ENCODE peak calls at places on chromosomes 6 and 20, in six cellular contexts. One of them, this sample, is unnamed.

GRCh38 chr20:50710492-50711063 is 19.2 kb upstream of the RIPOR3 start:
- DNase-seq in SK-N-MC: no peak
- DNase-seq in mesendoderm: no peak
- DNase-seq in neuronal stem cell: no peak
- DNase-seq in GM12878: no peak
- DNase-seq in mesenchymal stem cell: peak; percentile 39
- DNase-seq in this sample: no peak

GRCh38 chr6:136738178-136739057 is 53.9 kb downstream of the MAP3K5 start:
- DNase-seq in SK-N-MC: no peak
- DNase-seq in mesendoderm: no peak
- DNase-seq in neuronal stem cell: no peak
- DNase-seq in GM12878: no peak
- DNase-seq in mesenchymal stem cell: peak; percentile 45
- DNase-seq in this sample: no peak

GRCh38 chr6:123415844-123416468 is 220.8 kb downstream of the TRDN start:
- DNase-seq in SK-N-MC: peak; percentile 91
- DNase-seq in mesendoderm: peak; percentile 69
- DNase-seq in neuronal stem cell: peak; percentile 47
- DNase-seq in GM12878: no peak
- DNase-seq in mesenchymal stem cell: peak; percentile 63
- DNase-seq in this sample: peak; percentile 23

GRCh38 chr6:122789078-122789861 is at the start of gene SMPDL3A:
- DNase-seq in SK-N-MC: no peak
- DNase-seq in mesendoderm: peak; percentile 88
- DNase-seq in neuronal stem cell: peak; percentile 73
- DNase-seq in GM12878: no peak
- DNase-seq in mesenchymal stem cell: peak; percentile 92
- DNase-seq in this sample: peak; percentile 74

GRCh38 chr6:163835772-163836171 is 421.3 kb downstream of the QKI start:
- DNase-seq in SK-N-MC: no peak
- DNase-seq in mesendoderm: no peak
- DNase-seq in neuronal stem cell: no peak
- DNase-seq in GM12878: no peak
- DNase-seq in mesenchymal stem cell: no peak
- DNase-seq in this sample: no peak

GRCh38 chr20:25195014-25195961 is at the start of gene ENTPD6:
- DNase-seq in SK-N-MC: peak; percentile 16
- DNase-seq in mesendoderm: peak; percentile 82
- DNase-seq in neuronal stem cell: peak; percentile 86
- DNase-seq in GM12878: peak; percentile 63
- DNase-seq in mesenchymal stem cell: peak; percentile 87
- DNase-seq in this sample: peak; percentile 80

GRCh38 chr20:38127920-38128528 is 37.0 kb downstream of the TGM2 start:
- DNase-seq in SK-N-MC: no peak
- DNase-seq in mesendoderm: no peak
- DNase-seq in neuronal stem cell: no peak
- DNase-seq in GM12878: no peak
- DNase-seq in mesenchymal stem cell: no peak
- DNase-seq in this sample: no peak

GRCh38 chr6:131519670-131520436 is 53.2 kb upstream of the ARG1 start:
- DNase-seq in SK-N-MC: peak; percentile 59
- DNase-seq in mesendoderm: peak; percentile 87
- DNase-seq in neuronal stem cell: no peak
- DNase-seq in GM12878: no peak
- DNase-seq in mesenchymal stem cell: peak; percentile 46
- DNase-seq in this sample: peak; percentile 29

GRCh38 chr20:48578397-48579098 is 249.3 kb downstream of the PREX1 start:
- DNase-seq in SK-N-MC: no peak
- DNase-seq in mesendoderm: peak; percentile 56
- DNase-seq in neuronal stem cell: no peak
- DNase-seq in GM12878: no peak
- DNase-seq in mesenchymal stem cell: no peak
- DNase-seq in this sample: no peak

GRCh38 chr6:34233867-34234266 is 2.8 kb upstream of the HMGA1 start:
- DNase-seq in SK-N-MC: no peak
- DNase-seq in mesendoderm: no peak
- DNase-seq in neuronal stem cell: no peak
- DNase-seq in GM12878: no peak
- DNase-seq in mesenchymal stem cell: no peak
- DNase-seq in this sample: no peak

GRCh38 chr6:34232901-34233300 is 3.8 kb upstream of the HMGA1 start:
- DNase-seq in SK-N-MC: no peak
- DNase-seq in mesendoderm: no peak
- DNase-seq in neuronal stem cell: no peak
- DNase-seq in GM12878: no peak
- DNase-seq in mesenchymal stem cell: no peak
- DNase-seq in this sample: no peak

GRCh38 chr6:34236423-34237315 is at the start of gene HMGA1:
- DNase-seq in SK-N-MC: peak; percentile 26
- DNase-seq in mesendoderm: peak; percentile 96
- DNase-seq in neuronal stem cell: peak; percentile 91
- DNase-seq in GM12878: peak; percentile 51
- DNase-seq in mesenchymal stem cell: peak; percentile 91
- DNase-seq in this sample: peak; percentile 77

GRCh38 chr6:34235605-34236422 is 859 bp upstream of the HMGA1 start:
- DNase-seq in SK-N-MC: no peak
- DNase-seq in mesendoderm: peak; percentile 90
- DNase-seq in neuronal stem cell: peak; percentile 67
- DNase-seq in GM12878: no peak
- DNase-seq in mesenchymal stem cell: peak; percentile 89
- DNase-seq in this sample: no peak

DNA sequence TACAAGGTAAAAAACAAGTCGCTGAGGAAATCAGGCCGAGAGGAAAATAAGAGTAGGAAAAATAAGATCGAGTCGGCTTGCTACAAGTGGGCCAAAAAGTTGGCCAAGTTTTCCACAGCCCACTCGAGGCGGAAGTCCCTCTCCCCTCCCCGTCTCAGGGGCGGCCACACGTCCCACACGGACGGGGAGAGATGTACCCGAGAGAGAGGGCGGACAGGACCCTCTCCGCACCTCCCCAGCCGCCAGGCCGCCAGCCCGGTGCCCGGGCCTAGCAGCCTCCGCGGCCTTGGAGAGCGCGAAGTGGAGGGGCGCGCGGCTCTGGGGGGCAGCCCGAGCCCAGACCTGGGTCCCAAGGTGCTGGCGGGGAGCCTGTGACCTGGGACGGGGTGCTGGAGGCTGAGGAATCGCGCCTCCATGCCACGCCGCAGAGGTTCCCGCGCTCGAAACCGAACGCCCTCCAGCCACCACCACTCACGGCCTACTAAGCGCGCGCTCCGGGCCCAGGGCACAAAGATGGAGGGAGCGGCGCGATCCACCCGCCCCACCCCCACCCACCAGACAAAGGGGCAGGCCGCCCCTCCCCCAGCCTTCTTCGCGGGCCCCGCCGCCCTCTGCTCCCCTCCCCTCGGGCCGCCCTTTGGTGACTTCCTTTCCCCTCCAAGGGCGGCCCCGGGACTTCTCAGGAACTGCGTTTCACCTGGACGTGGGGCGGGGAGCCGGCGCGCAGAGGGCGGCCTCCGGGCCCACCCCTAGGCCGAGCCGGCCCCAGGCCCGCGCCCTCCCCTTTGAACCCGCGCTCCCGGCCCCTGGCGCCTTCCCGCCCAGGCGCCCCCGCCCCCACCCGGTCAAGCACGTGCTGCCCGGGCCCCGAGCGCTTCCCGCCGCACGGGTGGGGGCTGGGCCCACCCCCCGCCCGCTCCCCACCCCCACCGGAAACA is 1.7 kb upstream of the HMGA1 start:
- DNase-seq in SK-N-MC: no peak
- DNase-seq in mesendoderm: peak; percentile 99
- DNase-seq in neuronal stem cell: peak; percentile 94
- DNase-seq in GM12878: no peak
- DNase-seq in mesenchymal stem cell: no peak
- DNase-seq in this sample: no peak
- H3K9ac ChIP-seq in SK-N-MC: no peak overlapping the region
- H3K9ac ChIP-seq in mesendoderm: peak overlapping the region; percentile 95
- H3K9ac ChIP-seq in neuronal stem cell: peak overlapping the region; percentile 95
- H3K9ac ChIP-seq in GM12878: peak overlapping the region; percentile 85
- H3K9ac ChIP-seq in mesenchymal stem cell: no peak overlapping the region
- H3K9ac ChIP-seq in this sample: no peak overlapping the region

GRCh38 chr6:135053433-135053832 is 1.2 kb downstream of the HBS1L start:
- DNase-seq in SK-N-MC: no peak
- DNase-seq in mesendoderm: no peak
- DNase-seq in neuronal stem cell: no peak
- DNase-seq in GM12878: no peak
- DNase-seq in mesenchymal stem cell: no peak
- DNase-seq in this sample: no peak
- H3K9ac ChIP-seq in SK-N-MC: peak overlapping the region; percentile 99
- H3K9ac ChIP-seq in mesendoderm: peak overlapping the region; percentile 40
- H3K9ac ChIP-seq in neuronal stem cell: no peak overlapping the region
- H3K9ac ChIP-seq in GM12878: no peak overlapping the region
- H3K9ac ChIP-seq in mesenchymal stem cell: peak overlapping the region; percentile 98
- H3K9ac ChIP-seq in this sample: peak overlapping the region; percentile 97

DNA sequence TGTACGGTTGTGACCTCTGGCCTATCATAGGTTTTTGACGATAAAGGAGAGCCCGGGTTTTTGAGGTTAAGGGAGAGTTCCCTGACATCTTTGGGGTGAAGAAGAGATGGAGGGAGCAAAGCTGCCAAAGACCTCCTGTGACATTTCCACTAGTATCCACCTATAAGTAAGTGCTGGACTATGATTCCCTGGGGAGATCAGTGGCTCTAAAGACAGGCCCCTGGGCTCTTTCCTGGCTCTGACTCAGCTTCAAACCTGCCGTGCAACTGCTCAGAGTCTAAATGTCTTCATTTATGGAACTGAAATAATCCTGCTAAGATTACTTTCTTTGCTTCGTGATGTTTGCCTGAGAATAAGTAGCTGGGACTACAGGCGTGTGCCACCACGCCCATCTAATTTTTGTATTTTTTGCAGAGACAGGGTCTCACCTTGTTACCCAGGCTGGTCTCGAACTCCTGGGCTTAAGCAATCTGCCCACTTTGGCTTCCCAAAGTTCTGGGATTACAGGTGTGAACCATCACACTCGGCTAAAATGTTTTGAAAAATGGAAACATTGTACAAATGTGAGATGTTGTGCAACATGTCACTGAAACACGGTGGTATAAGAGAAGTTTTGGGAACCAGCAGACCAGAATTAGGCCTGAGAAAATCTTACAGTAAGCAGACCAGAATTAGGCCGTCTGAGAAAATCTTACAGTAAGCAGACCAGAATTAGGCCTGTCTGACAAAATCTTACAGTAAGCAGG is 1.2 kb upstream of the PAQR8 start:
- DNase-seq in SK-N-MC: no peak
- DNase-seq in mesendoderm: no peak
- DNase-seq in neuronal stem cell: no peak
- DNase-seq in GM12878: no peak
- DNase-seq in mesenchymal stem cell: peak; percentile 50
- DNase-seq in this sample: no peak
- H3K9ac ChIP-seq in SK-N-MC: no peak overlapping the region
- H3K9ac ChIP-seq in mesendoderm: no peak overlapping the region
- H3K9ac ChIP-seq in neuronal stem cell: no peak overlapping the region
- H3K9ac ChIP-seq in GM12878: no peak overlapping the region
- H3K9ac ChIP-seq in mesenchymal stem cell: peak overlapping the region; percentile 87
- H3K9ac ChIP-seq in this sample: no peak overlapping the region

GRCh38 chr6:110414669-110415296 is 592 bp downstream of the DDO start:
- DNase-seq in SK-N-MC: no peak
- DNase-seq in mesendoderm: no peak
- DNase-seq in neuronal stem cell: no peak
- DNase-seq in GM12878: no peak
- DNase-seq in mesenchymal stem cell: no peak
- DNase-seq in this sample: no peak
- H3K9ac ChIP-seq in SK-N-MC: no peak overlapping the region
- H3K9ac ChIP-seq in mesendoderm: no peak overlapping the region
- H3K9ac ChIP-seq in neuronal stem cell: no peak overlapping the region
- H3K9ac ChIP-seq in GM12878: no peak overlapping the region
- H3K9ac ChIP-seq in mesenchymal stem cell: peak overlapping the region; percentile 73
- H3K9ac ChIP-seq in this sample: no peak overlapping the region

GRCh38 chr6:11918739-11919605 is 93.1 kb upstream of the HIVEP1 start:
- DNase-seq in SK-N-MC: no peak
- DNase-seq in mesendoderm: no peak
- DNase-seq in neuronal stem cell: no peak
- DNase-seq in GM12878: no peak
- DNase-seq in mesenchymal stem cell: no peak
- DNase-seq in this sample: no peak

GRCh38 chr6:11919771-11920440 is 92.2 kb upstream of the HIVEP1 start:
- DNase-seq in SK-N-MC: no peak
- DNase-seq in mesendoderm: no peak
- DNase-seq in neuronal stem cell: no peak
- DNase-seq in GM12878: no peak
- DNase-seq in mesenchymal stem cell: peak; percentile 20
- DNase-seq in this sample: no peak

GRCh38 chr6:11921017-11921438 is 91.1 kb upstream of the HIVEP1 start:
- DNase-seq in SK-N-MC: no peak
- DNase-seq in mesendoderm: peak; percentile 86
- DNase-seq in neuronal stem cell: no peak
- DNase-seq in GM12878: no peak
- DNase-seq in mesenchymal stem cell: peak; percentile 96
- DNase-seq in this sample: peak; percentile 90

GRCh38 chr6:11920566-11920965 is 91.5 kb upstream of the HIVEP1 start:
- DNase-seq in SK-N-MC: no peak
- DNase-seq in mesendoderm: no peak
- DNase-seq in neuronal stem cell: no peak
- DNase-seq in GM12878: no peak
- DNase-seq in mesenchymal stem cell: no peak
- DNase-seq in this sample: no peak

DNA sequence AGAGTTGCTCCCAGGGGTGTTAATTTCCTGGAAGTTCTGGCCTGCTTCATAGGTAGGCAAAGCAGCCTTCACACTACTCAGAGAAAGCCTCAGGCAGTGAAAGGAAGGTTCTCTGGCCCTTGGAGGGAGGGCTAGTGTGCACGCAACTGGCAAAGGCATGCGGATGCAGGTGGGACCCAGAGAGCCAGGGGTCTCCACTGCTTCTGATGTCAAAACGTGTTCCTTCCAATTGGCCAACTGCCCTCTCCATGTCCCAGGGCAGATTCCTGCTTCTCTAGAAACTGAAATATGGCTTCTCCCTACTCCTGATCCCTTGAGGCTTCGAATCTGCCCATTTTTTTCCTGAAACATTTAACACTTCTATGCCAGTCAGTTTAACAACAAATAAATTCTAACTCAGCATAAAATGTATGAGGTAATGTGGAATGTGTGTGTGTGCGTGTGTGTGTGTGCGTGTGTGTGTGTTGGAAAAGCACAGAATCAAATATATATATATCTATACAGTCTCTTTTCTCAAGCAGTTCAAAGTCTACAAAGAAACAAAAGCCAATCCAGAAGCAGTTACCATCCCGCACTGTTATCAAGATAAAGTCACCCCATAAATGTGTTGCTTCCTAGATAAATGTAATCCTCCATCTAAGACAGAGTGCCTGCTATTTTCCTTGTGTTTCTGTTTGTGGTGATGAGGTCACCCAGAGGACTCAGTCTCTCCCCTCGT is 93.9 kb upstream of the HIVEP1 start:
- DNase-seq in SK-N-MC: peak; percentile 45
- DNase-seq in mesendoderm: no peak
- DNase-seq in neuronal stem cell: no peak
- DNase-seq in GM12878: no peak
- DNase-seq in mesenchymal stem cell: peak; percentile 95
- DNase-seq in this sample: peak; percentile 51
- H3K9ac ChIP-seq in SK-N-MC: no peak overlapping the region
- H3K9ac ChIP-seq in mesendoderm: no peak overlapping the region
- H3K9ac ChIP-seq in neuronal stem cell: no peak overlapping the region
- H3K9ac ChIP-seq in GM12878: no peak overlapping the region
- H3K9ac ChIP-seq in mesenchymal stem cell: peak overlapping the region; percentile 90
- H3K9ac ChIP-seq in this sample: no peak overlapping the region

This sample was measured in mammary epithelial cell.